ENCODE peak calls at places on chromosomes 3 and 15, in eight cellular contexts. Q is esophagus muscularis mucosa, C is cardiac muscle cell, N is GM06990, Y is IMR-90, K is psoas muscle, E is endothelial cell of umbilical vein, F is choroid plexus epithelial cell. B is an unnamed sample.

GRCh38 chr3:156688849-156689452 is 14.6 kb downstream of the TIPARP start:
- DNase-seq in Q (no peak), C (no peak), N (no peak), Y (no peak), K (no peak), E (no peak), F (no peak), B (no peak)

GRCh38 chr3:152968388-152969024 is 133.6 kb downstream of the P2RY1 start:
- DNase-seq in Q (no peak), C (no peak), N (no peak), Y (no peak), K (no peak), E (peak; percentile 83), F (peak; percentile 56), B (no peak)

GRCh38 chr3:127849368-127849767 is 27.1 kb upstream of the MGLL start:
- DNase-seq in Q (peak; percentile 70), C (no peak), N (no peak), Y (no peak), K (no peak), E (no peak), F (no peak), B (no peak)

GRCh38 chr3:177150970-177151627 is 46.2 kb downstream of the TBL1XR1 start:
- DNase-seq in Q (no peak), C (peak; percentile 32), N (peak; percentile 33), Y (peak; percentile 93), K (no peak), E (peak; percentile 76), F (peak; percentile 90), B (no peak)

GRCh38 chr15:28255965-28256364 is 66.0 kb downstream of the HERC2 start:
- DNase-seq in Q (no peak), C (no peak), N (no peak), Y (no peak), K (no peak), E (no peak), F (no peak), B (no peak)

GRCh38 chr3:118504906-118505305 is 529.7 kb downstream of the IGSF11 start:
- DNase-seq in Q (no peak), C (no peak), N (no peak), Y (no peak), K (no peak), E (no peak), F (no peak), B (no peak)

GRCh38 chr3:3071136-3071535 is 39.0 kb downstream of the IL5RA start:
- DNase-seq in Q (no peak), C (no peak), N (no peak), Y (no peak), K (no peak), E (no peak), F (no peak), B (no peak)

GRCh38 chr3:138062626-138063025 is 52.7 kb downstream of the CLDN18 start:
- DNase-seq in Q (no peak), C (no peak), N (no peak), Y (peak; percentile 83), K (no peak), E (no peak), F (peak; percentile 75), B (no peak)

GRCh38 chr15:95292790-95293450 is 1037.6 kb upstream of the NR2F2 start:
- DNase-seq in Q (no peak), C (peak; percentile 2), N (no peak), Y (no peak), K (no peak), E (no peak), F (no peak), B (no peak)

GRCh38 chr15:38588672-38589071 is 24.1 kb upstream of the RASGRP1 start:
- DNase-seq in Q (no peak), C (no peak), N (no peak), Y (no peak), K (no peak), E (no peak), F (no peak), B (no peak)

GRCh38 chr3:190514163-190515153 is 573 bp downstream of the IL1RAP start:
- DNase-seq in Q (no peak), C (peak; percentile 53), N (peak; percentile 14), Y (peak; percentile 60), K (peak; percentile 57), E (peak; percentile 57), F (peak; percentile 78), B (peak; percentile 23)

GRCh38 chr3:14991818-14992612 is 44.6 kb downstream of the NR2C2 start:
- DNase-seq in Q (no peak), C (no peak), N (no peak), Y (peak; percentile 18), K (no peak), E (no peak), F (no peak), B (no peak)

GRCh38 chr3:42213417-42213816 is 52.6 kb downstream of the CCK start:
- DNase-seq in Q (no peak), C (no peak), N (no peak), Y (no peak), K (no peak), E (no peak), F (no peak), B (no peak)

GRCh38 chr3:54891540-54891897 is 36.3 kb downstream of the LRTM1 start:
- DNase-seq in Q (peak; percentile 96), C (peak; percentile 46), N (no peak), Y (peak; percentile 97), K (peak; percentile 91), E (no peak), F (peak; percentile 98), B (no peak)

GRCh38 chr3:52820741-52821140 is 9.7 kb downstream of the ITIH4 start:
- DNase-seq in Q (no peak), C (peak; percentile 48), N (no peak), Y (peak; percentile 6), K (no peak), E (peak; percentile 13), F (peak; percentile 53), B (peak; percentile 65)

DNA sequence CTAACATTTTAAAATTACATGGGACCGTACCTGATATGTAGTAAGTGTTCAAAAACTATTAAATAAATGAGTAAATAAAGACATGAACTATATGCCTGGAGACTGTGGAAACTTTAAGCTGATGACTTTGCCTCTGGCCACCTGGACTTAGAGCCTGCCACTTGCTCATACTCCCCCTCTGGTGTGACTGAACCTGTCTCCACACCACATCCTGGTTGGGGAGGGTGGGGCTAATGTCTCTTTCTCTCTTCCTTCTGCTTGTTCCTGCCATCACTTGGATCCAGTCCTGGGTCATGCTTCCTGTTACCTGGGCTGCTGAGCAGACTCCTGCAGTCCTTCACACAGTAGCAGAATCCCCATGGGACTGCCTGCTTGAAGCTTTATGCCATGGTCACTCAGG is 8.2 kb upstream of the TMEM158 start:
- DNase-seq in Q (no peak), C (no peak), N (no peak), Y (no peak), K (no peak), E (no peak), F (no peak), B (no peak)
- TF ChIP-seq CTCF in Q (no peak), C (no peak), N (no peak), Y (no peak), K (no peak), E (no peak), F (no peak), B (no peak)

DNA sequence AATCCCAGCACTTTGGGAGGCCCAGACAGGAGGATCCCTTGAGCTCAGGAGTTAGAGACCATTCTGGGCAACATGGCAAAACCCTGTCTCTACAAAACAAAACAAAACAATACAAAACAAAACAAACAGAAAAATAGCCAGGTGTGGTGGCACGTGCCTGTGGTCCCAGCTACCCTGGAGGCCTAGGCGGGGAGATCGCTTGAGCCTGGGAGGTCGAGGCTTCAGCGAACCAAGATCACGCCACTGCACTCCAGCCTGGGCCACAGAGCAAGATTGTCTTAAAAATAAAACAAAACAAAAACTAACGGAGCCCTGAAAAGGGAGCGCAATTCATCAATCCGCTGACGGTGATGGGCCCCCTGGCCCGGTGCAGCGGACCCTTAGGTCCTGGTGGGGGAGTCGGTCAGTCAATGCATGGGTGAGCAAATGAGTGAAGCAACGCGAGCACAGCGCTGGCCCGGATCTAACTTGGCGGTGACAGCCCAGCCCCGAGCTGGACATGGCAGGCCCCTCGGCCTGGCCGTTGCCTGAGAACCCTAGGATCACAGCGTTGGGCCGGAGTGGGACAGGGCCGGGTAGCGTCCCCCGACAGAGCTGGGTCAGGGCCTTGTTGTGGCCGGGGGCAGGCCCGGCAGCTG is 52.4 kb upstream of the BLM start:
- DNase-seq in Q (no peak), C (peak; percentile 27), N (peak; percentile 77), Y (peak; percentile 31), K (peak; percentile 80), E (peak; percentile 28), F (peak; percentile 60), B (peak; percentile 45)
- TF ChIP-seq CTCF in Q (no peak), C (peak; percentile 10), N (no peak), Y (no peak), K (no peak), E (peak; percentile 7), F (peak; percentile 21), B (no peak)

DNA sequence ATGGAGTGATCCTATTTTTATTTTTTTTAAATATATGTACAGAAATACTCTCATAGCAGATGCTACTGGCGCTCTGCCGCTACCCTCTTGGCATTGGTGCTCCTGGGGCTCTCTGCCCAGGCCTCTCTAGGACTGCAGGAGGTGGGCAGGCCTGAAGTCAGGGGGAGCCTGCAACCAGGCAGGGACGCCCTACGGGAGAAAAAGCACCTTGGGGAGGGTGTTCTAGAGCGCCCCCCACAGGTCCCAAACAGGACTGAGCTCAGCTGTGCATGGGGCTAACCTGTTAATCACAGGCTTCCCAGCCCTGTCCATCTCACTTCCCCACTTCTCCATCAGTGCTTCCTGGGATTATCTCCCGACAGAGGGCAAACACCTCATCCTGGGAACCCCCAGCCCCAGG is 192.5 kb downstream of the SHQ1 start:
- DNase-seq in Q (no peak), C (no peak), N (no peak), Y (no peak), K (no peak), E (no peak), F (no peak), B (no peak)
- TF ChIP-seq CTCF in Q (no peak), C (peak; percentile 27), N (peak; percentile 35), Y (no peak), K (no peak), E (no peak), F (peak; percentile 12), B (no peak)

GRCh38 chr15:96701876-96702275 is 371.4 kb downstream of the NR2F2 start:
- DNase-seq in Q (no peak), C (no peak), N (no peak), Y (no peak), K (no peak), E (no peak), F (no peak), B (no peak)

GRCh38 chr15:96703794-96704550 is 373.5 kb downstream of the NR2F2 start:
- DNase-seq in Q (no peak), C (no peak), N (no peak), Y (no peak), K (no peak), E (no peak), F (no peak), B (no peak)

GRCh38 chr15:96699871-96700401 is 369.4 kb downstream of the NR2F2 start:
- DNase-seq in Q (no peak), C (no peak), N (no peak), Y (no peak), K (no peak), E (no peak), F (no peak), B (no peak)

GRCh38 chr15:96703087-96703486 is 372.6 kb downstream of the NR2F2 start:
- DNase-seq in Q (no peak), C (no peak), N (no peak), Y (no peak), K (no peak), E (no peak), F (no peak), B (no peak)

DNA sequence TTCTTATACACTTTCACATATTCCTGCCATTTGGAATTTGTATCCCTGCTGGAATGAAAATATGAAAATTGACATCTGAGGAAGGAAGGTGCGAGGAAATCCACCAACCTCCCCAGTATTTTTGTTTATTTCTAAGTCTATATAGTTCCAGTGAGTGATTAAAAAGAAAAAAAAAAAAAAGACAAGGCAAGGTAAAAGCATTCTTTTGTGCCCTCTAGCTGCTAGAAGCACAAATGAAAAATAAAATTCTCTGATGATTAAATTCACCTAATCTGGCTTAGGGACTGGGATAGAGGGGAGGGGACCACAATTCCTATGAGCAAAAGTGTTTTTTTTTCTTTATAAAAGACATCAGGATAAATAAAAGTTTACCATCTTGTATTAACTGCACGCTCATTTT is 370.9 kb downstream of the NR2F2 start:
- DNase-seq in Q (no peak), C (no peak), N (no peak), Y (no peak), K (no peak), E (no peak), F (peak; percentile 10), B (no peak)
- TF ChIP-seq CTCF in Q (no peak), C (no peak), N (no peak), Y (no peak), K (no peak), E (no peak), F (peak; percentile 34), B (no peak)